ENCODE peak calls at places on chromosome 1, in six cellular contexts. F is activated CD8-positive, alpha-beta memory T cell treated with anti-CD3 and anti-CD28 coated beads for 1 hour; P is stimulated activated CD8-positive, alpha-beta memory T cell treated with anti-CD3 and anti-CD28 coated beads, Interleukin-15, amount 100 ng/mL, for 24 hours; O is tibial artery; A is astrocyte of the spinal cord; L is KG1. M is an unnamed sample.

GRCh38 chr1:112011231-112011630 is 21.8 kb upstream of the KCND3 start:
- DNase-seq in F (no peak), P (no peak), O (no peak), A (peak; percentile 17), L (no peak), M (no peak)

GRCh38 chr1:113835686-113836290 is 23.5 kb upstream of the RSBN1 start:
- DNase-seq in F (no peak), P (no peak), O (no peak), A (peak; percentile 70), L (peak; percentile 23), M (no peak)

GRCh38 chr1:228016653-228017355 is 10.0 kb downstream of the WNT3A start:
- DNase-seq in F (no peak), P (no peak), O (peak; percentile 35), A (no peak), L (no peak), M (no peak)

GRCh38 chr1:234845097-234845660 is 235.2 kb upstream of the IRF2BP2 start:
- DNase-seq in F (no peak), P (no peak), O (no peak), A (peak; percentile 62), L (no peak), M (no peak)

GRCh38 chr1:2047749-2048729 is 2.2 kb upstream of the PRKCZ start:
- DNase-seq in F (no peak), P (no peak), O (no peak), A (no peak), L (no peak), M (no peak)

GRCh38 chr1:41102208-41102607 is 80.7 kb upstream of the SLFNL1 start:
- DNase-seq in F (no peak), P (no peak), O (peak; percentile 96), A (peak; percentile 96), L (no peak), M (no peak)

GRCh38 chr1:71339238-71339637 is 258.4 kb upstream of the ZRANB2 start:
- DNase-seq in F (no peak), P (no peak), O (no peak), A (peak; percentile 12), L (no peak), M (no peak)

GRCh38 chr1:104132386-104132973 is 382.8 kb downstream of the AMY1C start:
- DNase-seq in F (no peak), P (no peak), O (no peak), A (peak; percentile 5), L (no peak), M (no peak)

GRCh38 chr1:168135982-168136708 is 585 bp downstream of the GPR161 start:
- DNase-seq in F (no peak), P (no peak), O (peak; percentile 69), A (no peak), L (no peak), M (no peak)

GRCh38 chr1:23013657-23014056 is 2.0 kb downstream of the TEX46 start:
- DNase-seq in F (no peak), P (no peak), O (no peak), A (peak; percentile 26), L (no peak), M (no peak)

GRCh38 chr1:38508272-38508671 is 351.3 kb downstream of the RRAGC start:
- DNase-seq in F (no peak), P (no peak), O (no peak), A (no peak), L (no peak), M (no peak)

GRCh38 chr1:240486596-240486995 is 125.4 kb downstream of the GREM2 start:
- DNase-seq in F (no peak), P (no peak), O (no peak), A (no peak), L (no peak), M (no peak)

M was measured in GDM1.